ENCODE peak calls at places on chromosomes 11 and 22, in five cellular contexts. V is hepatocyte, Z is ELF-1, U is T1000, D is prostate gland. P is an unnamed sample.
A peak's percentile ranks its signal among the peaks of the same experiment; 100 is the strongest.

GRCh38 chr22:41380993-41381328 is 781 bp upstream of the TEF start:
- DNase-seq in Z (peak; percentile 81), U (peak; percentile 75), V (peak; percentile 88), D (peak; percentile 68), P (peak; percentile 83)

GRCh38 chr11:105741488-105742020 is 131.7 kb downstream of the GRIA4 start:
- DNase-seq in D (no peak), Z (no peak), V (no peak), U (no peak), P (no peak)

GRCh38 chr22:47056361-47056760 is 293.9 kb downstream of the TBC1D22A start:
- DNase-seq in V (no peak), U (no peak), Z (no peak), D (no peak), P (no peak)

GRCh38 chr22:50485221-50486131 is 1.2 kb upstream of the MIOX start:
- DNase-seq in V (no peak), D (no peak), U (no peak), Z (no peak), P (peak; percentile 35)

GRCh38 chr11:1546536-1547466 is 25.3 kb downstream of the DUSP8 start:
- DNase-seq in U (no peak), V (peak; percentile 86), Z (peak; percentile 54), D (no peak), P (no peak)

GRCh38 chr22:37079668-37080171 is 28.2 kb downstream of the KCTD17 start:
- DNase-seq in D (no peak), U (no peak), Z (peak; percentile 37), V (no peak), P (no peak)

GRCh38 chr22:50537765-50538164 is 7.9 kb upstream of the KLHDC7B start:
- DNase-seq in Z (no peak), U (no peak), V (no peak), D (no peak), P (no peak)

GRCh38 chr11:65890324-65891179 is at the start of gene CCDC85B:
- DNase-seq in U (peak; percentile 98), V (peak; percentile 98), D (peak; percentile 98), Z (peak; percentile 96), P (peak; percentile 84)

GRCh38 chr11:19577849-19578619 is 134.6 kb upstream of the NAV2 start:
- DNase-seq in V (peak; percentile 72), Z (peak; percentile 26), U (no peak), D (peak; percentile 58), P (no peak)

GRCh38 chr11:18527512-18527911 is 770 bp upstream of the TSG101 start:
- DNase-seq in Z (no peak), U (no peak), V (peak; percentile 14), D (no peak), P (no peak)

P was measured in HepG2.